ENCODE peak calls at places on chromosome 10, in four cellular contexts. One of them, this sample, is unnamed.

GRCh38 chr10:63825111-63825510 is 303.9 kb downstream of the REEP3 start:
- DNase-seq in adipocyte: no peak
- DNase-seq in neuronal stem cell: no peak
- DNase-seq in neural progenitor cell: no peak
- DNase-seq in this sample: no peak

GRCh38 chr10:70619271-70620019 is 16.9 kb upstream of the PRF1 start:
- DNase-seq in adipocyte: peak; percentile 40
- DNase-seq in neuronal stem cell: no peak
- DNase-seq in neural progenitor cell: no peak
- DNase-seq in this sample: peak; percentile 21

GRCh38 chr10:58518775-58519174 is 6.1 kb downstream of the BICC1 start:
- DNase-seq in adipocyte: no peak
- DNase-seq in neuronal stem cell: no peak
- DNase-seq in neural progenitor cell: no peak
- DNase-seq in this sample: no peak

GRCh38 chr10:44922021-44922420 is 10.9 kb downstream of the TMEM72 start:
- DNase-seq in adipocyte: no peak
- DNase-seq in neuronal stem cell: no peak
- DNase-seq in neural progenitor cell: no peak
- DNase-seq in this sample: no peak

GRCh38 chr10:49398000-49398861 is 2.3 kb upstream of the DRGX start:
- DNase-seq in adipocyte: peak; percentile 61
- DNase-seq in neuronal stem cell: peak; percentile 75
- DNase-seq in neural progenitor cell: peak; percentile 88
- DNase-seq in this sample: peak; percentile 38

GRCh38 chr10:29502351-29502750 is 132.4 kb downstream of the SVIL start:
- DNase-seq in adipocyte: no peak
- DNase-seq in neuronal stem cell: no peak
- DNase-seq in neural progenitor cell: no peak
- DNase-seq in this sample: no peak

GRCh38 chr10:69360485-69361302 is 56.0 kb downstream of the TACR2 start:
- DNase-seq in adipocyte: peak; percentile 95
- DNase-seq in neuronal stem cell: no peak
- DNase-seq in neural progenitor cell: no peak
- DNase-seq in this sample: peak; percentile 91

GRCh38 chr10:113945075-113945686 is 90.7 kb downstream of the NHLRC2 start:
- DNase-seq in adipocyte: no peak
- DNase-seq in neuronal stem cell: no peak
- DNase-seq in neural progenitor cell: no peak
- DNase-seq in this sample: peak; percentile 50

GRCh38 chr10:75941181-75941580 is 509.8 kb downstream of the LRMDA start:
- DNase-seq in adipocyte: no peak
- DNase-seq in neuronal stem cell: no peak
- DNase-seq in neural progenitor cell: no peak
- DNase-seq in this sample: no peak

GRCh38 chr10:484441-484924 is 205.0 kb downstream of the DIP2C start:
- DNase-seq in adipocyte: peak; percentile 88
- DNase-seq in neuronal stem cell: no peak
- DNase-seq in neural progenitor cell: peak; percentile 57
- DNase-seq in this sample: no peak

GRCh38 chr10:3579845-3580244 is 205.2 kb downstream of the KLF6 start:
- DNase-seq in adipocyte: no peak
- DNase-seq in neuronal stem cell: no peak
- DNase-seq in neural progenitor cell: no peak
- DNase-seq in this sample: no peak

GRCh38 chr10:29555091-29555745 is 79.6 kb downstream of the SVIL start:
- DNase-seq in adipocyte: no peak
- DNase-seq in neuronal stem cell: no peak
- DNase-seq in neural progenitor cell: no peak
- DNase-seq in this sample: peak; percentile 48

GRCh38 chr10:68938117-68938516 is 17.9 kb upstream of the DDX21 start:
- DNase-seq in adipocyte: no peak
- DNase-seq in neuronal stem cell: no peak
- DNase-seq in neural progenitor cell: no peak
- DNase-seq in this sample: no peak

GRCh38 chr10:77226871-77227557 is 410.6 kb downstream of the KCNMA1 start:
- DNase-seq in adipocyte: peak; percentile 48
- DNase-seq in neuronal stem cell: no peak
- DNase-seq in neural progenitor cell: no peak
- DNase-seq in this sample: no peak

GRCh38 chr10:42953684-42954674 is 122.9 kb upstream of the RET start:
- DNase-seq in adipocyte: no peak
- DNase-seq in neuronal stem cell: no peak
- DNase-seq in neural progenitor cell: no peak
- DNase-seq in this sample: no peak

GRCh38 chr10:32958085-32958991 is at the start of gene ITGB1:
- DNase-seq in adipocyte: peak; percentile 99
- DNase-seq in neuronal stem cell: peak; percentile 95
- DNase-seq in neural progenitor cell: peak; percentile 98
- DNase-seq in this sample: peak; percentile 83

GRCh38 chr10:51718804-51719291 is 19.5 kb upstream of the CSTF2T start:
- DNase-seq in adipocyte: peak; percentile 51
- DNase-seq in neuronal stem cell: no peak
- DNase-seq in neural progenitor cell: no peak
- DNase-seq in this sample: peak; percentile 85

GRCh38 chr10:73423309-73423708 is 9.5 kb upstream of the ANXA7 start:
- DNase-seq in adipocyte: no peak
- DNase-seq in neuronal stem cell: no peak
- DNase-seq in neural progenitor cell: no peak
- DNase-seq in this sample: no peak

GRCh38 chr10:13658864-13659685 is 72.3 kb downstream of the PRPF18 start:
- DNase-seq in adipocyte: no peak
- DNase-seq in neuronal stem cell: no peak
- DNase-seq in neural progenitor cell: no peak
- DNase-seq in this sample: no peak

GRCh38 chr10:13658256-13658655 is 71.5 kb downstream of the PRPF18 start:
- DNase-seq in adipocyte: no peak
- DNase-seq in neuronal stem cell: no peak
- DNase-seq in neural progenitor cell: no peak
- DNase-seq in this sample: no peak

GRCh38 chr10:13660545-13660920 is 73.8 kb downstream of the PRPF18 start:
- DNase-seq in adipocyte: peak; percentile 7
- DNase-seq in neuronal stem cell: no peak
- DNase-seq in neural progenitor cell: no peak
- DNase-seq in this sample: peak; percentile 95

GRCh38 chr10:13661261-13661660 is 74.5 kb downstream of the PRPF18 start:
- DNase-seq in adipocyte: no peak
- DNase-seq in neuronal stem cell: no peak
- DNase-seq in neural progenitor cell: peak; percentile 26
- DNase-seq in this sample: no peak

DNA sequence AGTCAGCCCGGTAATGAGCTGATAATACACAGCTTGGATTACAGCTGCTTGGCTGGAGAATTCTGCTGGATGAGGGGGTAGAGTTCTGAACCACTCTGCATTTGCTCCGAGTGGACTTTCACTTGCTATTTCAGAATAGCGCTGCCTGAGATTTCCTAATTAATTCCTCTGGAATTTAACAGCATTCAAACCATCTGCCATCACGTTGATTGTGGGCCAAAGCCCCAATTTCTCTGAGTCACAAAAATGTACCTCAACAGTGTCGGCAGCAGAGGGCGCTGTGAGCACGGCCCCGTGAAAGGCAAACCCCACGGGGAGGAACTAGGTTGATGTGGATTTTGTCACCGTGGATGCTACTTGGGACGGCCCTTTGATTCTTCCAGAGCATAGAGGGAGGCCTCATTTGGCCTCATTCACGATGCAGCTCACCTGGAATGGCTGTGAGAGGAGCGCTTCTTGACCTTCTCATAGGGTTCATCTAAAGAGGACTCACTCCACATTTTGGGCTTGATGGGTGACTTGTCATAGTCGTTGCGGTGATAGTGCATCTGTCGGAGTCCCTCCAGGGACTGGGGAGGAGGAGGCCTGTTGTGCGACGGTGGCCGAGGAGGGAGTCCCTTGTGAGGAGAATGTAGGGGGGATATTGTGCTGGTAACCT is 73.3 kb downstream of the PRPF18 start:
- DNase-seq in adipocyte: peak; percentile 80
- DNase-seq in neuronal stem cell: peak; percentile 48
- DNase-seq in neural progenitor cell: peak; percentile 69
- DNase-seq in this sample: peak; percentile 58
- H3K36me3 ChIP-seq in adipocyte: peaks cover 82% of the 10 kb centered on the region
- H3K36me3 ChIP-seq in neuronal stem cell: peaks cover 96% of the 10 kb centered on the region
- H3K36me3 ChIP-seq in neural progenitor cell: no peaks in the 10 kb centered on the region
- H3K36me3 ChIP-seq in this sample: peaks cover 4% of the 10 kb centered on the region

DNA sequence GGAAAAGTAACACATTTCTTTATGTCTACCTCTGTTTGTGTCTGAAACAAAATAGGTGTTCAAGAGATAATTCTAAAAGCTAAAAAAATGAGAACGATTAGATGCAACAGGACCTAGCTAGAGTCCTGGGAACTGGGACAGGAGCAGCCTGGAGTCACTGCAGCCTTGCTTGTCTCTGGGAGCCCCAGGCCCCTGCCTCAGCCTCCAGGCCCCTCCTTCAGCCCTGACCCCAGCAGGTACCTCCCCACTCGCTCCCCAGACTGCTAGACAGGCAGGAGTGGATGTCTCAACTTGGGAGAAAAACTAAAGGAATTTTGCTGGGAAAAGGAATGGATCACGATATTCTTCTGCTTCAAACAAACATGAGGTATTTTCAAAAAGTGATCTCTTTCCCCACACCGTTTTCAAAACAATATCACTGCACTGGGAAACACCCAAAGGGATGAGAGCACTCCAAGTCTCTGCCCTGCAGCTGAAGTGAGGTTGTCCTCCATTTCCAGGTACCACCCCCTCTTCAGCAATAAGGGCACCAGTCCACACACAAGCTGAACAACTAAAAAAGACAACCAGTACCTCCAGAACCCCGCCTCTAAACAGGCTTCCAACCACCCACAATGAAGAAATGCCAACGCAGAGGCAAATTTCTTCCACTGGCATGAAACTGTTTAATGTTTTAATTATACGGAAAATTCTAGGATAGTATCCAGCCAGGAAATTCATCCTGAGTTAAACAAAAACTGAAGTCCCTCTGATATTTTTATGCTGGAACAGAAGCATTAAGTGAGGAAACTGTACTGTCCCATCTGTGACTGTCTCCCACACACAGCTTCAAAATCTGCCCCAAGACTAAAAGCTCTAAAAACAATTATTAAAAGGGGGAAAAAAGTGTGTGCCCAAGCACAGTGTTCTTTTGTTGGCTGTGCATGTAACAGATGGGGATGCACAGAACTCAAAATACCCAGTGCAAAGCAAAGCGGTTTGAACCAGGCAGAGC is 47.2 kb downstream of the XPNPEP1 start:
- DNase-seq in adipocyte: no peak
- DNase-seq in neuronal stem cell: no peak
- DNase-seq in neural progenitor cell: no peak
- DNase-seq in this sample: no peak
- H3K36me3 ChIP-seq in adipocyte: peaks cover 89% of the 10 kb centered on the region
- H3K36me3 ChIP-seq in neuronal stem cell: peaks cover 81% of the 10 kb centered on the region
- H3K36me3 ChIP-seq in neural progenitor cell: peaks cover 8% of the 10 kb centered on the region
- H3K36me3 ChIP-seq in this sample: peaks cover 22% of the 10 kb centered on the region

DNA sequence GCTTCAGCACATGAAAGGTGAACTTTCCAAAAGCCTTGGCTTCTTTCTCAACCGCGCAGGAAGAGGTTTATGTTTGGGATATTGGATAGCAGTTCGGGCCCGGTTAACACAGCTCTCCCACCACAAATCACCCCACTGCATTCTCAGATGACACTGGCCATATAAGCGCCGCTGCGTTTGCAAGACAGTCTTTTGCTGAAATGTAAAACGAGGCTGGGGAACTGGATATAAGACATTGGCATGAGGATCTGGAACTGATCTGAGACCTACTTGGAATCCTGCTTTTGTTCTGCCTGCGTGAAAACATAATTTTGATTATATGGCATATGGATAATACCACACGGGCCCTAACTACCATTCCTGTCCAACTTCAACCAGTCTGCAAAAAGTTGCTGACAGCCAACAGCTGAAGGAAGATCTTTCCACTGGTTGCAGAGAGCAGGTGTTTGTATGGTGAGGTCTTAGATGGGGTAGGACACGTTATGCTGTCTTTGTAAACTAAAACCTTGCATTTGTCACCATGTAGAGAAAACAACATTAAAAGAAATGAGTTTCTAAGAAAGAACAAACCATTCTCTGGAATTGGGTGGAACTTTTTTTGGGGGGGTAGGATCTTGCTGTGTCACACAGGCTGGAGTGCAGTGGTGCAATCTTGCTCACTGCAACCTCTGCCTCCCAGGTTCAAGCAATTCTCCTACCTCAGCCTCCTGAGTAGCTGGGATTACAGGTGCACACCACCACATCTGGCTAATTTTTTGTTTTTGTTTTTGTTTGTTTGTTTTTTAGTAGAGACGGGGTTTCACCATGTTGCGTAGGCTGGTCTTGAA is 30.9 kb upstream of the MSRB2 start:
- DNase-seq in adipocyte: no peak
- DNase-seq in neuronal stem cell: no peak
- DNase-seq in neural progenitor cell: no peak
- DNase-seq in this sample: no peak
- H3K36me3 ChIP-seq in adipocyte: no peaks in the 10 kb centered on the region
- H3K36me3 ChIP-seq in neuronal stem cell: no peaks in the 10 kb centered on the region
- H3K36me3 ChIP-seq in neural progenitor cell: no peaks in the 10 kb centered on the region
- H3K36me3 ChIP-seq in this sample: no peaks in the 10 kb centered on the region

GRCh38 chr10:12241810-12242529 is 46.0 kb downstream of the CDC123 start:
- DNase-seq in adipocyte: no peak
- DNase-seq in neuronal stem cell: no peak
- DNase-seq in neural progenitor cell: no peak
- DNase-seq in this sample: peak; percentile 92

GRCh38 chr10:12238821-12239220 is 42.8 kb downstream of the CDC123 start:
- DNase-seq in adipocyte: peak; percentile 30
- DNase-seq in neuronal stem cell: no peak
- DNase-seq in neural progenitor cell: no peak
- DNase-seq in this sample: no peak

GRCh38 chr10:12243860-12244620 is 48.1 kb downstream of the CDC123 start:
- DNase-seq in adipocyte: no peak
- DNase-seq in neuronal stem cell: no peak
- DNase-seq in neural progenitor cell: no peak
- DNase-seq in this sample: no peak
- H3K36me3 ChIP-seq in adipocyte: peaks cover 53% of the 10 kb centered on the region
- H3K36me3 ChIP-seq in neuronal stem cell: peaks cover 74% of the 10 kb centered on the region
- H3K36me3 ChIP-seq in neural progenitor cell: peaks cover 4% of the 10 kb centered on the region
- H3K36me3 ChIP-seq in this sample: peaks cover 9% of the 10 kb centered on the region

DNA sequence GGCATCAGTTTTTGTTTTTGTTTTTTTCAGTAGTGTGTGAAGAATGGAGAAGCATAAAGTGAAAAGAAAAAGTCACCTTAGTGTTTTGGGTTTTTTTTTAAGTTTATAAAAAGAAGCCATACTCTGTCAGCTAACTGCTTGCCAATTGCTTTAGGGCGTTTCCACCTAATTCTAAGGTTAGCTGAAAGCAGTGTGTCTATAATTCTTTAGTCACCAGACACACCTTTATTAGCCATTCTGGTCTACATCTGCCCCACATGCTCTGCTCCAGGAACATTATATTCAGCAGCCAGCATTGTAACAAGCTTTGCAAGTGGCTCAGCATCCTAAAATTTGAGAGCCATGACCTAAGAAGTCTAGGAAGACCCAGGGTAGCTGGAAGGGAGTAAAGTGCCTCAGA is 14.1 kb upstream of the SLC16A12 start:
- DNase-seq in adipocyte: no peak
- DNase-seq in neuronal stem cell: no peak
- DNase-seq in neural progenitor cell: no peak
- DNase-seq in this sample: peak; percentile 68
- H3K36me3 ChIP-seq in adipocyte: no peaks in the 10 kb centered on the region
- H3K36me3 ChIP-seq in neuronal stem cell: no peaks in the 10 kb centered on the region
- H3K36me3 ChIP-seq in neural progenitor cell: no peaks in the 10 kb centered on the region
- H3K36me3 ChIP-seq in this sample: no peaks in the 10 kb centered on the region

GRCh38 chr10:31466313-31466712 is 147.3 kb downstream of the ZEB1 start:
- DNase-seq in adipocyte: peak; percentile 65
- DNase-seq in neuronal stem cell: no peak
- DNase-seq in neural progenitor cell: no peak
- DNase-seq in this sample: no peak
- H3K36me3 ChIP-seq in adipocyte: peaks cover 76% of the 10 kb centered on the region
- H3K36me3 ChIP-seq in neuronal stem cell: peaks cover 68% of the 10 kb centered on the region
- H3K36me3 ChIP-seq in neural progenitor cell: peaks cover 4% of the 10 kb centered on the region
- H3K36me3 ChIP-seq in this sample: no peaks in the 10 kb centered on the region

This sample was measured in bronchial epithelial cell.